ENCODE peak calls at places on chromosome 20, in four cellular contexts. One of them, this sample, is unnamed.

GRCh38 chr20:3694864-3695263 is 13.1 kb upstream of the ADAM33 start:
- DNase-seq in GM12878: no peak
- DNase-seq in K562: no peak
- DNase-seq in HL-60: no peak
- DNase-seq in this sample: no peak

GRCh38 chr20:48990467-48990866 is 55.6 kb upstream of the CSE1L start:
- DNase-seq in GM12878: no peak
- DNase-seq in K562: no peak
- DNase-seq in HL-60: peak
- DNase-seq in this sample: no peak

GRCh38 chr20:16301981-16302380 is 271.3 kb downstream of the KIF16B start:
- DNase-seq in GM12878: no peak
- DNase-seq in K562: no peak
- DNase-seq in HL-60: no peak
- DNase-seq in this sample: no peak

GRCh38 chr20:10935658-10936057 is 261.9 kb upstream of the JAG1 start:
- DNase-seq in GM12878: no peak
- DNase-seq in K562: no peak
- DNase-seq in HL-60: no peak
- DNase-seq in this sample: no peak

GRCh38 chr20:4997207-4997606 is 4.1 kb downstream of the SLC23A2 start:
- DNase-seq in GM12878: no peak
- DNase-seq in K562: no peak
- DNase-seq in HL-60: no peak
- DNase-seq in this sample: no peak

GRCh38 chr20:54257090-54257816 is 49.4 kb downstream of the PFDN4 start:
- DNase-seq in GM12878: no peak
- DNase-seq in K562: no peak
- DNase-seq in HL-60: no peak
- DNase-seq in this sample: no peak

GRCh38 chr20:50844430-50845100 is 49.7 kb downstream of the BCAS4 start:
- DNase-seq in GM12878: peak
- DNase-seq in K562: peak
- DNase-seq in HL-60: no peak
- DNase-seq in this sample: peak

GRCh38 chr20:44247676-44248419 is 740 bp downstream of the GDAP1L1 start:
- DNase-seq in GM12878: no peak
- DNase-seq in K562: peak
- DNase-seq in HL-60: peak
- DNase-seq in this sample: peak

GRCh38 chr20:50521709-50522674 is 11.8 kb downstream of the PTPN1 start:
- DNase-seq in GM12878: no peak
- DNase-seq in K562: no peak
- DNase-seq in HL-60: peak
- DNase-seq in this sample: no peak

DNA sequence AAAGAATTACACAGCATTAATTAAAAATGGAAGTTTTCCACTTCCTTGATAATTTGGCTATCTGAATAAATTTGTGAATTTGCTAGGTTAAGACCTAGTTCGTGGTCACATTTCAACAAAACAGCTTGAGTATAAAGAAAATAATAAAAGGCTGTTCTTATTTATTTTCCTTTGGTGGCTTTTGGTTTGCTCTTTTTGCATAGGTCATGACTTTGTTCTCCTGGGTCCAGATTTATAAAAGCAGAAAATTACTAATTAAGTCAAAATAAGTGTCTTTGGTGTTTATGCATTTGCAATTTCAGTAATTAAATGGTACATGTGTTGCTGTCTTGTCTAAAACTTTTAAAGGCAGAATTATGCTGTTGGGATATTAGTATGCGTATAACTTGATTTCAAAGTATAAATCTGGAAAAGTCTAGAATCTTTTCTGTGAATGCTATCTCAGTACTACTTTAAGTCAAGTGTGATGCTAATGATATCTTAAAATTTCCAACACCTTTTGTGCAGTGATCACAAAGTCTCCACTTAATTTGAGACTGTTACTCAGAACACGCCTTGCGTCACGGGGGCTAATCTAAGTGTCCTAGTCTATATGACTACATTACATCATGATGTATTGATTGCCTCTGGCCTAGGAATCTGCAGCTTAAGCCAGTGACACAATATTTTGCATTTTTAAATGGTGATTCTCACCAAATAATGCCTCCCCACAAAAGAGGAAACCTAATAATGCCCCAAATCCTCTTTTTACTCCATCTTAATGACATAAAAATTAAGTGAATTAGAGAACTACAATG is 41.0 kb downstream of the GNAS start:
- DNase-seq in GM12878: no peak
- DNase-seq in K562: no peak
- DNase-seq in HL-60: no peak
- DNase-seq in this sample: no peak
- TF ChIP-seq SPI1 in GM12878: no peak
- TF ChIP-seq SPI1 in K562: no peak
- TF ChIP-seq SPI1 in HL-60: no peak
- TF ChIP-seq SPI1 in this sample: no peak

GRCh38 chr20:14481863-14482262 is 144.5 kb upstream of the FLRT3 start:
- DNase-seq in GM12878: no peak
- DNase-seq in K562: no peak
- DNase-seq in HL-60: no peak
- DNase-seq in this sample: no peak
- TF ChIP-seq SPI1 in GM12878: no peak
- TF ChIP-seq SPI1 in K562: no peak
- TF ChIP-seq SPI1 in HL-60: no peak
- TF ChIP-seq SPI1 in this sample: no peak

DNA sequence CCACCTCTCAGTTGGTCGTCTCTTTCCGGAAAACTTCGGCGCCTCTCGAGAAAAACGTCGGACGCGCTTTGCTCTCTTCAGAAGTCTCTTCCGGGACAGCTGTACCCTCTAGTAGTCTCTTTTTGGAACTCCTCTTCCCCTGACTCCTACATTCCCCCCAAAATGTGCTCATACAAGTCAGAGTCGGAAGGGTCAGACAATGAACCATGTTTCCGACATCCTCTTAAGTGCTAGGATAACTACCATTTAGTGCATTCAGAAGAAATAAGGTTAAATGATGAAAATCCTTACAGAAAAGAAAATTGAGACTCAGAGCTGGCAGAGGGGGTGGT is 476 bp upstream of the TP53RK start:
- DNase-seq in GM12878: no peak
- DNase-seq in K562: no peak
- DNase-seq in HL-60: no peak
- DNase-seq in this sample: no peak
- TF ChIP-seq SPI1 in GM12878: no peak
- TF ChIP-seq SPI1 in K562: no peak
- TF ChIP-seq SPI1 in HL-60: no peak
- TF ChIP-seq SPI1 in this sample: no peak

DNA sequence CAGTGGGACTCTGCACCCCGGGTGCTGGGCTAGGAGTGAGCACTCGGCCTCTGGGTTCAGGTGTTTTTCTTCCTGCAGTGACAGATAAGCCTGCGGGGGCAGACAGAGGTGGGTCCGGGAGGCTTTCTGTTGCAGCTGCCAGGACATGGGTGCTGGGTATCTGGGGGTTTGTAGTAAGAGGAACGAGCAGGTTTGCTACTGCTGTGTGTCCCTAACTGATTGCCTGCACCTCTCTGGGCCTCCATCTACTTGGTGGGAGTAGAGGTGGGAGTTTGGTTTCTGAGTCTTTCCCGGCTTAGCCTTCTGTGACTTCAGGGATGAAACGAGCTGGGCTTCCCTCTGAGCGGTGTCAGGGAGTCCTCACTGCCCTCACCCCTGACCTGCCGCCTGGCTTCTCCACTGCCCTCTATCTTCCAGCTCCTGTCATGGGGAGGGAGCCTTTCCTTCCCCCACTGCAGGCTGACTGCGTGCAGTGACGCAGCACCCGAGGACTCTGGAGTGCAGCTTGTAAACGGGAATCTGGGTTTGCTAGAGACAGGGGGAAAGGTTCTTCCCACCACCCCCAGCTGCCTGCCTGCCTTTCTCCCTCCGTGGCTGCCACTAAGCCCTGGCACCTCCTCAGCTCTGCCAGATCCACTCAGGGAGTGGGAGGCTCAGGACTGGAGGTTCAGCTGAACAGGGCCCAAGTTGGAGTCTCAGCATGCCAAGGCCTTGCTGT is 6.7 kb downstream of the DLGAP4 start:
- DNase-seq in GM12878: no peak
- DNase-seq in K562: no peak
- DNase-seq in HL-60: no peak
- DNase-seq in this sample: no peak
- TF ChIP-seq SPI1 in GM12878: no peak
- TF ChIP-seq SPI1 in K562: no peak
- TF ChIP-seq SPI1 in HL-60: no peak
- TF ChIP-seq SPI1 in this sample: no peak

GRCh38 chr20:13322198-13322597 is 101.1 kb downstream of the ISM1 start:
- DNase-seq in GM12878: no peak
- DNase-seq in K562: no peak
- DNase-seq in HL-60: no peak
- DNase-seq in this sample: no peak
- TF ChIP-seq SPI1 in GM12878: no peak
- TF ChIP-seq SPI1 in K562: no peak
- TF ChIP-seq SPI1 in HL-60: no peak
- TF ChIP-seq SPI1 in this sample: no peak

DNA sequence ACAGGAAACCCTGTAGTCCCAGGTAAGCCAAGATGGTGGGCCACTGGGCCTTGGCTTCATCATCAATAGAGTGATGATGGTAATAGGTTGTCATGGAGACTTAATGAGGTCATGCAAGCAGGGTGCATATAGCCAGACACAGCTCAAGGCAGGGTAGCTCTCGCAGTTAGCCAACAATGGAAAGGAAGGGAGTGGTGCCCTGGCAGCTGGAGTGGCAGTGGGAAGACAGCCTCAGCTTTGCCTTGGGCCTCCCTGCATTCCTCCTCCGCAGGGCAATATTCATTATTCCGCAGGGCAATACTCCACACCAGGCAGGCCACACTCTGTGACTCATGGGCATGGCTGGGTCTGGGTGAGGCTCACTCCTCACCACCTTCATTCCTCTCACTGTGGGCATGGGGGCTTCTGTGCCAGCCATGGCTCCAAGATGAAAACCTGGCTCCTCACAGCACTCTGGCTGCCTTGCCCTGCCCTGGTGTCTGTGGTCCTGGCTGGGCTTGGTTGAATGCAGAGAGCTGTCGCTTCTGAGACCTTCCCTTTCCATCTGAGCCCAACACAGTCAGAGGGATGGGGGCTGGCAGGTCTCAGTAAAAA is 163.1 kb upstream of the PMEPA1 start:
- DNase-seq in GM12878: no peak
- DNase-seq in K562: no peak
- DNase-seq in HL-60: no peak
- DNase-seq in this sample: no peak
- TF ChIP-seq SPI1 in GM12878: no peak
- TF ChIP-seq SPI1 in K562: no peak
- TF ChIP-seq SPI1 in HL-60: no peak
- TF ChIP-seq SPI1 in this sample: no peak

GRCh38 chr20:31987744-31988143 is 19.8 kb downstream of the XKR7 start:
- DNase-seq in GM12878: no peak
- DNase-seq in K562: no peak
- DNase-seq in HL-60: no peak
- DNase-seq in this sample: no peak
- TF ChIP-seq SPI1 in GM12878: no peak
- TF ChIP-seq SPI1 in K562: no peak
- TF ChIP-seq SPI1 in HL-60: no peak
- TF ChIP-seq SPI1 in this sample: no peak

GRCh38 chr20:47691632-47692031 is 93.6 kb downstream of the SULF2 start:
- DNase-seq in GM12878: no peak
- DNase-seq in K562: no peak
- DNase-seq in HL-60: no peak
- DNase-seq in this sample: no peak
- TF ChIP-seq SPI1 in GM12878: no peak
- TF ChIP-seq SPI1 in K562: no peak
- TF ChIP-seq SPI1 in HL-60: no peak
- TF ChIP-seq SPI1 in this sample: no peak

GRCh38 chr20:38286586-38287502 is 17.1 kb upstream of the BPI start:
- DNase-seq in GM12878: no peak
- DNase-seq in K562: no peak
- DNase-seq in HL-60: peak
- DNase-seq in this sample: no peak
- TF ChIP-seq SPI1 in GM12878: no peak
- TF ChIP-seq SPI1 in K562: no peak
- TF ChIP-seq SPI1 in HL-60: peak
- TF ChIP-seq SPI1 in this sample: no peak

GRCh38 chr20:64191002-64191401 is 26.8 kb downstream of the MYT1 start:
- DNase-seq in GM12878: no peak
- DNase-seq in K562: no peak
- DNase-seq in HL-60: no peak
- DNase-seq in this sample: no peak

GRCh38 chr20:64193058-64193457 is 28.8 kb downstream of the MYT1 start:
- DNase-seq in GM12878: no peak
- DNase-seq in K562: no peak
- DNase-seq in HL-60: no peak
- DNase-seq in this sample: no peak

GRCh38 chr20:64196831-64197418 is 32.7 kb downstream of the MYT1 start:
- DNase-seq in GM12878: no peak
- DNase-seq in K562: no peak
- DNase-seq in HL-60: no peak
- DNase-seq in this sample: no peak

GRCh38 chr20:64192406-64192805 is 28.2 kb downstream of the MYT1 start:
- DNase-seq in GM12878: no peak
- DNase-seq in K562: peak
- DNase-seq in HL-60: no peak
- DNase-seq in this sample: no peak

DNA sequence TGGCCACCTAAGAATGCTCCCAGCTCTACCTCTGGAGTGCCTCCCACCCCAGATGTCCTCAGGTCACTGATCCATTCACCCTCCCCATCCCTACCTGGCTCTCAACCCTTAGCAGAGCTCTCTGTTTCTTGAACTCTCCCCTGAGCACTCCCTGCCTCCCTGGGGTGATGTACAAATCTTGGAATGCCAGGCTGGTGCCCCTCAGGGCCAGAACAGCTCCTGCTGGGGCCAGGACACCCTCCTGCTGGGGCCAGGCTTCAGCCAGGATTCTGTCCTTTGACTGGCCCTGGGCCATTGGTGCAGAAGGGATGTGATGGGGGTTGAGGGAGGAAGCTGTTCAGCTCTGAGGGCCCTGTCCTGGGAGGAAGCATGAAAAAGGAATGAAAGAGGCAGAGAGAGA is 30.0 kb downstream of the MYT1 start:
- DNase-seq in GM12878: no peak
- DNase-seq in K562: no peak
- DNase-seq in HL-60: no peak
- DNase-seq in this sample: no peak
- TF ChIP-seq SPI1 in GM12878: no peak
- TF ChIP-seq SPI1 in K562: no peak
- TF ChIP-seq SPI1 in HL-60: no peak
- TF ChIP-seq SPI1 in this sample: no peak